ENCODE peak calls at places on chromosome 22, in five cellular contexts. Z is IMR-90, M is H1, V is HepG2, S is K562. N is an unnamed sample.
A peak's percentile ranks its signal among the peaks of the same experiment; 100 is the strongest.

GRCh38 chr22:24059121-24059520 is 48.0 kb downstream of the CABIN1 start:
- DNase-seq in Z (peak; percentile 99), M (no peak), V (no peak), S (no peak), N (no peak)

GRCh38 chr22:39264344-39265116 is 19.7 kb upstream of the PDGFB start:
- DNase-seq in Z (no peak), M (no peak), V (no peak), S (no peak), N (no peak)

GRCh38 chr22:50471197-50471847 is 3.5 kb downstream of the SBF1 start:
- DNase-seq in Z (no peak), M (no peak), V (no peak), S (no peak), N (no peak)

GRCh38 chr22:43750751-43751150 is 61.4 kb downstream of the EFCAB6 start:
- DNase-seq in Z (no peak), M (no peak), V (no peak), S (no peak), N (no peak)

GRCh38 chr22:32717337-32718240 is 83.9 kb upstream of the TIMP3 start:
- DNase-seq in Z (peak; percentile 84), M (no peak), V (no peak), S (no peak), N (no peak)

GRCh38 chr22:41256254-41256897 is 15.6 kb upstream of the CHADL start:
- DNase-seq in Z (peak; percentile 80), M (no peak), V (no peak), S (no peak), N (peak; percentile 66)

GRCh38 chr22:50576806-50577696 is 1.2 kb downstream of the CPT1B start:
- DNase-seq in Z (no peak), M (no peak), V (no peak), S (no peak), N (no peak)

GRCh38 chr22:43777204-43777671 is 34.9 kb downstream of the EFCAB6 start:
- DNase-seq in Z (peak; percentile 91), M (no peak), V (no peak), S (no peak), N (no peak)

GRCh38 chr22:48828688-48829087 is 999.0 kb downstream of the BRD1 start:
- DNase-seq in Z (no peak), M (no peak), V (no peak), S (no peak), N (no peak)

GRCh38 chr22:26656896-26657851 is at the start of gene MIAT:
- DNase-seq in Z (peak; percentile 24), M (peak; percentile 87), V (no peak), S (peak; percentile 51), N (no peak)

GRCh38 chr22:48557473-48557872 is 1270.2 kb downstream of the BRD1 start:
- DNase-seq in Z (no peak), M (no peak), V (no peak), S (no peak), N (no peak)

GRCh38 chr22:21933899-21934298 is 18.7 kb downstream of the PPM1F start:
- DNase-seq in Z (no peak), M (no peak), V (no peak), S (no peak), N (no peak)

GRCh38 chr22:23306438-23306921 is 126.2 kb downstream of the BCR start:
- DNase-seq in Z (peak; percentile 74), M (no peak), V (no peak), S (no peak), N (no peak)

GRCh38 chr22:23749747-23750373 is 1.1 kb downstream of the ZNF70 start:
- DNase-seq in Z (no peak), M (no peak), V (no peak), S (no peak), N (no peak)

GRCh38 chr22:43887391-43887790 is 4.4 kb downstream of the PNPLA5 start:
- DNase-seq in Z (no peak), M (no peak), V (no peak), S (no peak), N (no peak)

GRCh38 chr22:50342651-50343540 is at the start of gene PPP6R2:
- DNase-seq in Z (peak; percentile 35), M (peak; percentile 96), V (peak; percentile 40), S (peak; percentile 87), N (peak; percentile 68)

GRCh38 chr22:44147821-44148574 is 32.7 kb upstream of the PARVG start:
- DNase-seq in Z (peak; percentile 36), M (peak; percentile 84), V (no peak), S (no peak), N (no peak)

GRCh38 chr22:33518405-33518804 is 401.9 kb downstream of the LARGE1 start:
- DNase-seq in Z (no peak), M (no peak), V (no peak), S (no peak), N (no peak)

GRCh38 chr22:22752556-22753477 is 108.4 kb downstream of the GGTLC2 start:
- DNase-seq in Z (peak; percentile 47), M (peak; percentile 38), V (no peak), S (peak; percentile 65), N (no peak)

GRCh38 chr22:23752090-23752691 is 1.3 kb upstream of the ZNF70 start:
- DNase-seq in Z (no peak), M (no peak), V (no peak), S (no peak), N (peak; percentile 20)

GRCh38 chr22:25081409-25081824 is 118.2 kb upstream of the CRYBB3 start:
- DNase-seq in Z (peak; percentile 4), M (peak; percentile 66), V (peak; percentile 56), S (peak; percentile 38), N (peak; percentile 29)

GRCh38 chr22:49827307-49827852 is 293 bp downstream of the BRD1 start:
- DNase-seq in Z (no peak), M (no peak), V (no peak), S (peak; percentile 78), N (no peak)

GRCh38 chr22:32700186-32700882 is 101.2 kb upstream of the TIMP3 start:
- DNase-seq in Z (peak; percentile 58), M (no peak), V (peak; percentile 44), S (no peak), N (no peak)

GRCh38 chr22:27438271-27438980 is 363.1 kb downstream of the MN1 start:
- DNase-seq in Z (peak; percentile 9), M (no peak), V (no peak), S (no peak), N (no peak)

GRCh38 chr22:48245119-48245485 is 1482.7 kb downstream of the TBC1D22A start:
- DNase-seq in Z (no peak), M (no peak), V (no peak), S (no peak), N (no peak)

GRCh38 chr22:40621309-40622151 is 15.0 kb downstream of the MRTFA start:
- DNase-seq in Z (no peak), M (no peak), V (peak; percentile 74), S (no peak), N (no peak)

GRCh38 chr22:22666307-22667091 is 22.1 kb downstream of the GGTLC2 start:
- DNase-seq in Z (peak; percentile 46), M (peak; percentile 60), V (peak; percentile 11), S (peak; percentile 84), N (peak; percentile 8)

GRCh38 chr22:24455751-24456426 is 28.5 kb downstream of the ADORA2A start:
- DNase-seq in Z (no peak), M (no peak), V (peak; percentile 47), S (no peak), N (no peak)

GRCh38 chr22:49210606-49211005 is 617.1 kb downstream of the BRD1 start:
- DNase-seq in Z (no peak), M (no peak), V (no peak), S (no peak), N (no peak)

GRCh38 chr22:25126510-25126909 is 73.1 kb upstream of the CRYBB3 start:
- DNase-seq in Z (no peak), M (no peak), V (no peak), S (no peak), N (no peak)

GRCh38 chr22:21642584-21643448 is 714 bp downstream of the SDF2L1 start:
- DNase-seq in Z (peak; percentile 44), M (peak; percentile 84), V (peak; percentile 62), S (peak; percentile 97), N (peak; percentile 51)

GRCh38 chr22:18156878-18157713 is 7.1 kb downstream of the USP18 start:
- DNase-seq in Z (peak; percentile 99), M (peak; percentile 92), V (peak; percentile 64), S (peak; percentile 66), N (peak; percentile 58)

DNA sequence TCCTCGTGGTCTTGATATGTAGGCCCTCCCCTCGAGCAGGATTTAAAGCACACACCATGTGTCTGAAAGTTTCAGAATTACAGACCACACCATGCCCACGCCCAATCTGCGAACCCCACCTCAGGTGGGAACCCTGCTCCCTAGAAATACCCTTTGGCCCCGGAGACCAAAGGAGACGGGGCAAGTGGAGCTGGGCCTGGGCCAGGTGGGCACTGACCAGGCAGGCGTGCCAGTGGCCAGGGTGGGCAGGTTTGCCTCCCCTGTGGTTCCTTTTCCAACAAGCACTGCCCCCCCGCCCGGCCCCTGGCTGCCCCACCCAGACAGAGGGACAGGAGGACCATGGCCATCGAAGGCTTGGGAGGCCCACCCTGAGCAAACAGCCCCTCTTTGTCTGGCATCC is 400.4 kb downstream of the TBC1D22A start:
- DNase-seq in Z (no peak), M (no peak), V (no peak), S (no peak), N (no peak)
- TF ChIP-seq MAFK in Z (no peak), M (no peak), V (no peak), S (no peak), N (no peak)

DNA sequence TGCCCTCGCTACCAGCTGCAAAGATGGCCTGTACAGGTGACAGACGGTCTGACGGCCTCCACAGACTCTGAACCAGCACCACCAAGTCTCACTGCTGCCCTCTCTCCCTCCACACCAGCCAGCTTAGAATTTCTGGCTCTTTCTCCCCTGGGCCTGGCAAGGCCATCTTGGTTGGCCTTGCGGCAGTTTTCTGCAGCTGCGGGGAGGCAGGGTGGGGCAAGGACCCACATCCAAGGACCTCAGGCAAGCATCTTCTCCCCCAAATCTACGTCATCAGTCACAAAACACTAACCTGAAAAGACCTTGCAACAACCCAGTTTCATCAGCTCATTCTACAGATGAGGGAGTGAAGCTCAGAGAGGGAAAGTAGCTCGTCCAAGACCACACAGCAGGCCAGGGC is 11.7 kb upstream of the POLDIP3 start:
- DNase-seq in Z (no peak), M (no peak), V (no peak), S (no peak), N (no peak)
- TF ChIP-seq MAFK in Z (no peak), M (no peak), V (no peak), S (no peak), N (no peak)

DNA sequence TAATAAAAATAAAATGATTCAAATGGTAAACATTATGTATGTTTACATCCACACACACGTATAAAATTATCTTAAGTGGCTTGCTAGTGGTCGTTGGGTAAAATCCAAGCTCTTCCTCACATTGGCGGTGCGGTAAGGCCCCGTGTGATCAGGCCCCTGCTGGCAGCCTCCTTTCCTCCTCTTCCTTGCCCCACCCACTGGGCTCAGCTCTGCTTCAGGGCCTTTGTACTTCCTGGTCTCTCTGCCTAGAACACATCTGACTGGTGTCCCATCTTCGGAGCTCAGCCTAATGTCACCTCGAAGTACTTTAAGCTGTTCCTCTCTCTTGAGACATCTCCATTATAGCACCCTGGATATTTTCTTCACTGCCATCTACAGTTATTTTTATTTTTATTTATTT is 52.8 kb downstream of the OSBP2 start:
- DNase-seq in Z (no peak), M (no peak), V (no peak), S (peak; percentile 25), N (no peak)
- TF ChIP-seq MAFK in Z (no peak), M (no peak), V (no peak), S (no peak), N (no peak)

DNA sequence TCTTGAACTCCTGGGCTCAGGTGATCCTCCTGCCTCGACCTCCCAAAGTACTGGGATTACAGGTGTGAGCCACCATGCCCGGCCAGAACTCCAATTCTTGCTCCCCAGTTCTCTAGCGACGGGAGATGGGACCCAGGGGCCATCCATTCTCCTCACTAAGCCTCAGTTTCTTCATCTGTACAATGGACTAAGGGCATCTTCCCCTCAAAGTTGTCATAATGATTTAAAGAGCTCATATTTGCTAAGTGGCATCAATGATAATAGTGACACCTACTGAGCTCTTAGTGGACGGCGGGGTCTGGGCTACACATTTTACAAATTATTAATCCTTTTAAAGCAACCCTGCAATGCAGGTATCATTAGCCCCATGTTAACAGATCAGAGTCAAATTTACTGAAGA is 34.5 kb downstream of the KIAA0930 start:
- DNase-seq in Z (no peak), M (no peak), V (no peak), S (no peak), N (no peak)
- TF ChIP-seq MAFK in Z (no peak), M (no peak), V (no peak), S (no peak), N (no peak)